ENCODE peak calls at places on chromosome 9, in four cellular contexts. L, E, Z and N are unnamed samples.

GRCh38 chr9:14813336-14814020 is 90.9 kb upstream of the CER1 start:
- DNase-seq in L (no peak), E (no peak), Z (peak), N (peak)

GRCh38 chr9:88643931-88644330 is 109.0 kb downstream of the NXNL2 start:
- DNase-seq in L (no peak), E (no peak), Z (no peak), N (no peak)

GRCh38 chr9:135392511-135392910 is 87.1 kb upstream of the PPP1R26 start:
- DNase-seq in L (no peak), E (no peak), Z (no peak), N (no peak)

GRCh38 chr9:125476645-125477044 is 215.0 kb downstream of the GAPVD1 start:
- DNase-seq in L (peak), E (no peak), Z (no peak), N (no peak)

GRCh38 chr9:121107041-121107440 is 32.3 kb downstream of the CNTRL start:
- DNase-seq in L (no peak), E (no peak), Z (peak), N (no peak)

GRCh38 chr9:137070906-137071275 is 534 bp upstream of the SAPCD2 start:
- DNase-seq in L (no peak), E (no peak), Z (no peak), N (no peak)

GRCh38 chr9:98010450-98010849 is 27.3 kb downstream of the ANP32B start:
- DNase-seq in L (peak), E (no peak), Z (peak), N (peak)

GRCh38 chr9:120909904-120910303 is 16.7 kb downstream of the TRAF1 start:
- DNase-seq in L (no peak), E (no peak), Z (no peak), N (no peak)

GRCh38 chr9:13919386-13919785 is 394.6 kb downstream of the NFIB start:
- DNase-seq in L (no peak), E (no peak), Z (peak), N (peak)

GRCh38 chr9:128987800-128988199 is 40.3 kb downstream of the NUP188 start:
- DNase-seq in L (no peak), E (no peak), Z (peak), N (peak)